ENCODE peak calls at places on chromosomes 11 and 22, in four cellular contexts. A is endodermal cell, Z is foreskin keratinocyte, F is neural progenitor cell. D is an unnamed sample.

GRCh38 chr22:46373838-46374662 is 38.5 kb downstream of the TRMU start:
- DNase-seq in A (no peak), Z (no peak), F (no peak), D (no peak)

GRCh38 chr11:84089072-84090057 is 803.2 kb upstream of the CCDC90B start:
- DNase-seq in F (no peak), Z (no peak), A (no peak), D (no peak)

GRCh38 chr22:27686534-27686933 is 115.0 kb downstream of the MN1 start:
- DNase-seq in F (no peak), A (no peak), Z (no peak), D (no peak)

GRCh38 chr22:32708835-32709234 is 92.7 kb upstream of the TIMP3 start:
- DNase-seq in Z (no peak), F (no peak), A (no peak), D (no peak)

GRCh38 chr22:25076281-25076680 is 123.4 kb upstream of the CRYBB3 start:
- DNase-seq in A (no peak), F (no peak), Z (no peak), D (no peak)

GRCh38 chr22:43867839-43868652 is 5.7 kb upstream of the SULT4A1 start:
- DNase-seq in F (peak), Z (no peak), A (peak), D (no peak)

GRCh38 chr11:1546536-1547466 is 25.3 kb downstream of the DUSP8 start:
- DNase-seq in F (peak), Z (no peak), A (peak), D (no peak)

GRCh38 chr11:10893713-10894112 is 35.9 kb upstream of the ZBED5 start:
- DNase-seq in A (no peak), F (no peak), Z (no peak), D (no peak)

GRCh38 chr11:6468712-6469495 is 4.8 kb downstream of the TRIM3 start:
- DNase-seq in F (peak), Z (no peak), A (peak), D (no peak)

GRCh38 chr11:271316-271715 is 6.9 kb upstream of the NLRP6 start:
- DNase-seq in F (no peak), Z (no peak), A (peak), D (no peak)

GRCh38 chr11:953513-953912 is 27.8 kb downstream of the AP2A2 start:
- DNase-seq in Z (no peak), F (no peak), A (no peak), D (no peak)

GRCh38 chr11:46275964-46276641 is 1.4 kb upstream of the CREB3L1 start:
- DNase-seq in Z (no peak), F (no peak), A (no peak), D (no peak)

GRCh38 chr11:13939952-13940610 is 22.4 kb upstream of the SPON1 start:
- DNase-seq in A (no peak), F (no peak), Z (peak), D (no peak)

GRCh38 chr22:37290737-37291136 is 8.4 kb downstream of the CYTH4 start:
- DNase-seq in F (no peak), A (no peak), Z (no peak), D (no peak)

GRCh38 chr11:114775849-114776621 is 97.7 kb downstream of the NXPE2 start:
- DNase-seq in Z (no peak), A (no peak), F (peak), D (no peak)

GRCh38 chr11:30585892-30586250 is 282 bp downstream of the MPPED2 start:
- DNase-seq in A (no peak), Z (no peak), F (peak), D (no peak)

GRCh38 chr22:21937041-21937820 is 15.4 kb downstream of the PPM1F start:
- DNase-seq in A (no peak), F (no peak), Z (no peak), D (peak)

GRCh38 chr11:63622318-63622717 is 8.1 kb upstream of the PLAAT3 start:
- DNase-seq in A (no peak), Z (peak), F (no peak), D (peak)

GRCh38 chr11:16456366-16456765 is 100.0 kb upstream of the SOX6 start:
- DNase-seq in A (no peak), Z (peak), F (no peak), D (no peak)

GRCh38 chr11:75931124-75931523 is 116.1 kb downstream of the UVRAG start:
- DNase-seq in Z (no peak), F (no peak), A (no peak), D (no peak)

GRCh38 chr22:39174498-39175120 is 22.1 kb upstream of the CBX7 start:
- DNase-seq in F (peak), Z (peak), A (peak), D (no peak)

GRCh38 chr11:58254936-58255335 is 13.1 kb downstream of the OR10W1 start:
- DNase-seq in Z (no peak), A (no peak), F (no peak), D (no peak)

GRCh38 chr11:73414977-73415492 is 38.8 kb downstream of the RELT start:
- DNase-seq in F (no peak), Z (no peak), A (no peak), D (no peak)

GRCh38 chr11:10305262-10305963 is 540 bp downstream of the ADM start:
- DNase-seq in Z (no peak), F (peak), A (peak), D (no peak)

GRCh38 chr22:37496651-37497599 is 10.7 kb upstream of the MFNG start:
- DNase-seq in F (peak), A (peak), Z (peak), D (no peak)

GRCh38 chr22:31646186-31647019 is 15.6 kb downstream of the PISD start:
- DNase-seq in Z (peak), F (no peak), A (no peak), D (peak)

GRCh38 chr11:43071338-43071737 is 240.5 kb upstream of the API5 start:
- DNase-seq in Z (no peak), F (no peak), A (peak), D (no peak)

GRCh38 chr22:24402460-24403192 is 24.8 kb upstream of the ADORA2A start:
- DNase-seq in Z (peak), F (no peak), A (no peak), D (peak)

GRCh38 chr11:18171377-18172000 is 1.1 kb upstream of the MRGPRX4 start:
- DNase-seq in A (peak), F (peak), Z (no peak), D (no peak)

GRCh38 chr11:120121336-120121735 is 16.6 kb downstream of the TRIM29 start:
- DNase-seq in Z (peak), F (no peak), A (no peak), D (peak)

GRCh38 chr22:29700206-29700948 is 19.4 kb upstream of the CABP7 start:
- DNase-seq in Z (no peak), F (no peak), A (no peak), D (no peak)

GRCh38 chr11:106156290-106156937 is 79.0 kb downstream of the AASDHPPT start:
- DNase-seq in A (peak), Z (no peak), F (peak), D (no peak)

GRCh38 chr11:70525006-70525405 is 126.7 kb downstream of the CTTN start:
- DNase-seq in F (no peak), Z (no peak), A (no peak), D (no peak)

GRCh38 chr11:3738723-3739122 is 58.6 kb downstream of the NUP98 start:
- DNase-seq in A (no peak), Z (no peak), F (no peak), D (no peak)
- H3K27ac ChIP-seq in A (no peak), Z (no peak), F (no peak), D (no peak)

DNA sequence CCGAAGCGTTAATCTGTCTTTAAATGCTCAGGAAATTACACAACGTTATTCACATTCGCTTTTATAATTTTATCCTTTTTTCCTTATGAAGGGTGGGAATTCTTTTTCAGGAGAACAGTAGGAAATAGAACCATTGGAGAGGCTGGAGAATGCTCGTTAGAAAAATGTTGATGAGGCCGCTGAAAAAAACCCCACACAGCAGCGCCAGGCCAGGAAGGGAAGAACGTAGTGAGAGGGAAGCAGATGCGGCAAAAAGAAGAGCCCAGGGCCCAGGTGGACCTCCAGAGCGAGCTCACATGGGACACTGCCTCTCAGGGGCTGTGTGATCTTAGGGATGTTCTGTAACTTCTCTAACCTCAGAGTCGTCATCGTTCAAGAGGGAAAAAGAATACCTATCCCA is 691.6 kb downstream of the OPCML start:
- DNase-seq in A (no peak), Z (no peak), F (no peak), D (no peak)
- H3K27ac ChIP-seq in A (no peak), Z (no peak), F (no peak), D (no peak)

GRCh38 chr11:107769189-107769588 is 57.3 kb upstream of the SLN start:
- DNase-seq in F (no peak), Z (no peak), A (no peak), D (peak)

GRCh38 chr11:107776062-107776461 is 64.2 kb upstream of the SLN start:
- DNase-seq in F (no peak), Z (no peak), A (no peak), D (no peak)

DNA sequence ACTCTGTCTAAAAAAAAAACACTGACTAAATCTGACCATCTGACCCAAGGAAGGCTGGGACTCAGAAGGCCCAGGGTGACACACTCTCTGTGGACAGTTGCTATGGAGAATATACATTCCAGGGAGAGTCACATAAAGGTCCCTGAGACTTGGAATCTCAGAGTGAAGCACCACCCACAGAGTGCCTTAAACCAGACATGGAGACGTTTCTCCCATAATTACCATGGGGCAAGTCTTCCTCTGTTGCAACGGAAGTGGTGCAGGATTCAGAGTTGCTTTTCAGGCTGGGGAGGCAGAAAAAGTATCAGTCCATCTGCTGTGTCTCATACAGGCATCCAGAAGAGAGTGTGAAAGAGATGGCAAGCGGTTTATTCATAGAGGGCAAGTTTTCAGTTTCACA is 58.7 kb upstream of the SLN start:
- DNase-seq in A (no peak), F (peak), Z (no peak), D (no peak)
- H3K27ac ChIP-seq in A (no peak), F (no peak), Z (no peak), D (no peak)

GRCh38 chr11:65641233-65642013 is 3.5 kb downstream of the SIPA1 start:
- DNase-seq in A (no peak), Z (no peak), F (no peak), D (no peak)
- H3K27ac ChIP-seq in A (no peak), Z (no peak), F (no peak), D (no peak)

DNA sequence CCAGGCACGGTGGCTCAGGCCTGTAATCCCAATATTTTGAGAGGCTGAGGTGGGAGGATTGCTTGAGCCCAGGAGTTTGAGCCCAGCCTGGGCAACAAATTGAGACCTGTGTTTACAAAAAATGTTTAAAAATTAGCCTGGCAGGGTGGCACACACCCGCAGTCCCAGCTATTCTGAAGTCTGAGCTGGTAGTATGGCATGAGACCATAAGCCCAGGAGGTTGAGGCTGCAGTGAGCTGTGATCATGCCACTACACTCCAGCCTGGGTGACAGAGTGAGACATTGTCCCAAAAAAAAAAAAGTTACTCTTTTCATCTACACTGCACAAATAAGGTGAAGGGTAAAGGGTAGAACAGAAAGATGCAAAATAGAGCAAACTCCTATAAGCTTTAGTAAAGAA is 22.3 kb upstream of the PPP2R1B start:
- DNase-seq in A (no peak), F (no peak), Z (no peak), D (no peak)
- H3K27ac ChIP-seq in A (no peak), F (no peak), Z (no peak), D (no peak)

DNA sequence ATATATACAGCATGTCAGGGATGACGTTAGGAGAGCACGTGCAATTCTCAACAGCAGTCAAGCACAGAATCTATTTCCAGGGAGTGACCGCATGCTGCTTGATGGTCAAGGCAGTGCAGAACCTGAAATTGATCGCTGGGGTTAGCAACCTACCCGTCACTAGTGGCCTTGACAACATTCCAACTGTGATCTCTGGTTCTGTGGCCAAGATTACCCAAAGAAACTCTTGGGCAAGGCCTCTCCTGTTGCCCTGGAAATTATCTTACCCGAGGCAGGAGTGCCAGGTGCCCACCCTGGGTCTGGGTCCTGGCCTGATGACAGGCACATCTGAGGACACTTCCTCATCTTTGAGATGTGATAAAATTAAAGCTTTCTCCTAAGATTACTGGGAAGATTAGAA is 2.2 kb downstream of the TM7SF2 start:
- DNase-seq in Z (no peak), A (no peak), F (no peak), D (no peak)
- H3K27ac ChIP-seq in Z (no peak), A (no peak), F (no peak), D (no peak)

GRCh38 chr11:61119571-61119970 is 17.3 kb downstream of the CD5 start:
- DNase-seq in Z (no peak), A (no peak), F (no peak), D (no peak)

GRCh38 chr11:61121917-61122316 is 19.6 kb downstream of the CD5 start:
- DNase-seq in F (no peak), A (no peak), Z (no peak), D (no peak)

GRCh38 chr11:61119055-61119454 is 16.8 kb downstream of the CD5 start:
- DNase-seq in A (no peak), F (no peak), Z (no peak), D (no peak)

GRCh38 chr11:61120865-61121831 is 18.9 kb downstream of the CD5 start:
- DNase-seq in A (no peak), Z (peak), F (no peak), D (no peak)

GRCh38 chr11:61120099-61120864 is 18.0 kb downstream of the CD5 start:
- DNase-seq in A (no peak), Z (no peak), F (no peak), D (no peak)
- H3K27ac ChIP-seq in A (no peak), Z (no peak), F (no peak), D (no peak)

GRCh38 chr11:47536925-47537324 is 16.0 kb downstream of the CELF1 start:
- DNase-seq in A (no peak), Z (no peak), F (no peak), D (no peak)

GRCh38 chr11:47538741-47539575 is 14.0 kb downstream of the CELF1 start:
- DNase-seq in F (peak), Z (no peak), A (no peak), D (no peak)

GRCh38 chr11:47532597-47533213 is 20.2 kb downstream of the CELF1 start:
- DNase-seq in A (no peak), F (peak), Z (no peak), D (no peak)

GRCh38 chr11:47534707-47535251 is 18.2 kb downstream of the CELF1 start:
- DNase-seq in F (no peak), A (no peak), Z (no peak), D (no peak)

GRCh38 chr11:47533690-47534135 is 19.2 kb downstream of the CELF1 start:
- DNase-seq in A (no peak), Z (no peak), F (no peak), D (no peak)
- H3K27ac ChIP-seq in A (no peak), Z (no peak), F (peak), D (no peak)